ENCODE peak calls at places on chromosomes 3 and 15, in four cellular contexts. C is stimulated activated CD4-positive, alpha-beta T cell treated with anti-CD3 and anti-CD28 coated beads, Interleukin-15, amount 100 ng/mL, for 1 hour; L is A172; M is effector memory CD8-positive, alpha-beta T cell. S is an unnamed sample.

GRCh38 chr3:63655519-63655918 is 3.0 kb downstream of the SNTN start:
- DNase-seq in C (no peak), M (no peak), L (peak), S (peak)

GRCh38 chr3:185727873-185728272 is 97.0 kb downstream of the IGF2BP2 start:
- DNase-seq in C (no peak), M (no peak), L (no peak), S (no peak)

GRCh38 chr3:81270603-81271371 is 490.7 kb downstream of the GBE1 start:
- DNase-seq in L (no peak), C (no peak), M (no peak), S (peak)

GRCh38 chr3:12060139-12060831 is 56.1 kb downstream of the SYN2 start:
- DNase-seq in L (no peak), C (no peak), M (no peak), S (no peak)

GRCh38 chr15:100263031-100263430 is 78.7 kb downstream of the ADAMTS17 start:
- DNase-seq in L (no peak), C (no peak), M (no peak), S (no peak)

GRCh38 chr15:59976480-59976879 is 27.6 kb upstream of the FOXB1 start:
- DNase-seq in M (peak), C (peak), L (no peak), S (no peak)

GRCh38 chr3:131821376-131821775 is 213.4 kb downstream of the CPNE4 start:
- DNase-seq in C (no peak), L (no peak), M (no peak), S (no peak)

GRCh38 chr3:122911901-122912300 is 115.7 kb downstream of the SEMA5B start:
- DNase-seq in L (no peak), M (no peak), C (no peak), S (no peak)

GRCh38 chr3:184241447-184242296 is 7.1 kb downstream of the ALG3 start:
- DNase-seq in L (no peak), M (no peak), C (no peak), S (no peak)

GRCh38 chr3:22372292-22372949 is 621.4 kb upstream of the ZNF385D start:
- DNase-seq in L (no peak), M (no peak), C (no peak), S (no peak)

GRCh38 chr15:51938286-51938685 is 33.3 kb downstream of the LEO1 start:
- DNase-seq in M (no peak), L (no peak), C (no peak), S (no peak)

GRCh38 chr15:29269485-29270168 is at the start of gene NSMCE3:
- DNase-seq in C (peak), M (peak), L (peak), S (peak)

GRCh38 chr3:45772341-45773035 is 23.8 kb downstream of the SLC6A20 start:
- DNase-seq in M (no peak), C (no peak), L (no peak), S (no peak)

GRCh38 chr3:139005356-139005993 is 593 bp downstream of the PRR23A start:
- DNase-seq in L (no peak), C (no peak), M (no peak), S (no peak)

GRCh38 chr15:69094124-69095030 is 66.1 kb upstream of the GLCE start:
- DNase-seq in L (no peak), C (no peak), M (no peak), S (no peak)

GRCh38 chr15:87874896-87875661 is 381.5 kb downstream of the NTRK3 start:
- DNase-seq in L (peak), C (no peak), M (no peak), S (no peak)

GRCh38 chr3:126528419-126528799 is 4.5 kb downstream of the CHST13 start:
- DNase-seq in M (no peak), C (no peak), L (no peak), S (no peak)

GRCh38 chr3:110995461-110996226 is 76.0 kb upstream of the NECTIN3 start:
- DNase-seq in M (no peak), C (no peak), L (peak), S (peak)

GRCh38 chr15:40756938-40757337 is 1.9 kb upstream of the RMDN3 start:
- DNase-seq in C (no peak), L (no peak), M (no peak), S (no peak)

GRCh38 chr3:40179016-40179415 is 130.5 kb upstream of the EIF1B start:
- DNase-seq in L (peak), M (peak), C (no peak), S (peak)

GRCh38 chr15:40330368-40330836 is 6.9 kb downstream of the INAFM2 start:
- DNase-seq in L (no peak), M (no peak), C (no peak), S (no peak)

GRCh38 chr3:188197388-188197847 is 43.5 kb downstream of the LPP start:
- DNase-seq in M (no peak), L (peak), C (no peak), S (peak)

GRCh38 chr3:4741404-4742307 is 237.6 kb upstream of the BHLHE40 start:
- DNase-seq in C (no peak), M (no peak), L (peak), S (peak)

GRCh38 chr3:179473565-179473964 is 22.3 kb upstream of the GNB4 start:
- DNase-seq in M (no peak), C (no peak), L (no peak), S (no peak)

GRCh38 chr15:65085990-65086679 is 9.6 kb downstream of the KBTBD13 start:
- DNase-seq in M (no peak), C (no peak), L (peak), S (peak)

GRCh38 chr15:41866263-41866703 is 27.6 kb downstream of the SPTBN5 start:
- DNase-seq in C (no peak), M (no peak), L (no peak), S (no peak)